ENCODE peak calls at places on chromosomes 11 and 22, in seven cellular contexts. One of them, this sample, is unnamed.

GRCh38 chr22:38239101-38239761 is 33.6 kb downstream of the TMEM184B start:
- DNase-seq in fibroblast of lung: peak; percentile 95
- DNase-seq in HCT116: no peak
- DNase-seq in hepatocyte: peak; percentile 71
- DNase-seq in PC-3: peak; percentile 93
- DNase-seq in astrocyte: peak; percentile 94
- DNase-seq in H1: no peak
- DNase-seq in this sample: no peak

GRCh38 chr22:39601180-39601535 is 30.6 kb downstream of the CACNA1I start:
- DNase-seq in astrocyte: no peak
- DNase-seq in PC-3: no peak
- DNase-seq in fibroblast of lung: no peak
- DNase-seq in H1: no peak
- DNase-seq in HCT116: no peak
- DNase-seq in hepatocyte: no peak
- DNase-seq in this sample: no peak

GRCh38 chr11:117092951-117093590 is 5.2 kb downstream of the SIK3 start:
- DNase-seq in hepatocyte: no peak
- DNase-seq in PC-3: no peak
- DNase-seq in H1: no peak
- DNase-seq in fibroblast of lung: no peak
- DNase-seq in HCT116: no peak
- DNase-seq in astrocyte: no peak
- DNase-seq in this sample: no peak

GRCh38 chr11:58994171-58994570 is 54.9 kb downstream of the GLYATL1 start:
- DNase-seq in astrocyte: no peak
- DNase-seq in PC-3: no peak
- DNase-seq in HCT116: no peak
- DNase-seq in fibroblast of lung: no peak
- DNase-seq in H1: no peak
- DNase-seq in hepatocyte: no peak
- DNase-seq in this sample: no peak

GRCh38 chr11:129282634-129283033 is 90.5 kb upstream of the ARHGAP32 start:
- DNase-seq in HCT116: no peak
- DNase-seq in astrocyte: no peak
- DNase-seq in PC-3: no peak
- DNase-seq in fibroblast of lung: no peak
- DNase-seq in hepatocyte: no peak
- DNase-seq in H1: no peak
- DNase-seq in this sample: peak; percentile 28

GRCh38 chr11:41398175-41398574 is 61.3 kb downstream of the LRRC4C start:
- DNase-seq in hepatocyte: peak; percentile 22
- DNase-seq in HCT116: no peak
- DNase-seq in astrocyte: no peak
- DNase-seq in PC-3: peak; percentile 3
- DNase-seq in H1: no peak
- DNase-seq in fibroblast of lung: no peak
- DNase-seq in this sample: no peak

GRCh38 chr22:45524157-45524556 is 21.5 kb downstream of the FBLN1 start:
- DNase-seq in astrocyte: no peak
- DNase-seq in HCT116: no peak
- DNase-seq in hepatocyte: no peak
- DNase-seq in fibroblast of lung: no peak
- DNase-seq in H1: no peak
- DNase-seq in PC-3: no peak
- DNase-seq in this sample: no peak

GRCh38 chr11:113397212-113397611 is 9.6 kb downstream of the ANKK1 start:
- DNase-seq in hepatocyte: no peak
- DNase-seq in fibroblast of lung: no peak
- DNase-seq in HCT116: no peak
- DNase-seq in astrocyte: no peak
- DNase-seq in PC-3: no peak
- DNase-seq in H1: no peak
- DNase-seq in this sample: no peak

GRCh38 chr11:134024420-134025085 is 44.3 kb upstream of the JAM3 start:
- DNase-seq in fibroblast of lung: peak; percentile 73
- DNase-seq in hepatocyte: no peak
- DNase-seq in H1: no peak
- DNase-seq in PC-3: peak; percentile 83
- DNase-seq in astrocyte: peak; percentile 49
- DNase-seq in HCT116: no peak
- DNase-seq in this sample: no peak

GRCh38 chr22:20295262-20296064 is 24.4 kb downstream of the DGCR6L start:
- DNase-seq in H1: no peak
- DNase-seq in hepatocyte: no peak
- DNase-seq in PC-3: no peak
- DNase-seq in fibroblast of lung: no peak
- DNase-seq in HCT116: no peak
- DNase-seq in astrocyte: no peak
- DNase-seq in this sample: peak; percentile 25

GRCh38 chr11:44625759-44626523 is 60.5 kb downstream of the CD82 start:
- DNase-seq in astrocyte: no peak
- DNase-seq in fibroblast of lung: no peak
- DNase-seq in HCT116: no peak
- DNase-seq in hepatocyte: peak; percentile 4
- DNase-seq in H1: no peak
- DNase-seq in PC-3: no peak
- DNase-seq in this sample: no peak

GRCh38 chr22:20268350-20269012 is 363 bp upstream of the RTN4R start:
- DNase-seq in astrocyte: no peak
- DNase-seq in PC-3: peak; percentile 59
- DNase-seq in HCT116: peak; percentile 8
- DNase-seq in fibroblast of lung: peak; percentile 37
- DNase-seq in hepatocyte: peak; percentile 91
- DNase-seq in H1: peak; percentile 86
- DNase-seq in this sample: peak; percentile 80

GRCh38 chr11:30775123-30775522 is 189.0 kb upstream of the MPPED2 start:
- DNase-seq in fibroblast of lung: no peak
- DNase-seq in astrocyte: no peak
- DNase-seq in PC-3: no peak
- DNase-seq in hepatocyte: no peak
- DNase-seq in H1: no peak
- DNase-seq in HCT116: no peak
- DNase-seq in this sample: peak; percentile 51

GRCh38 chr11:1304376-1304775 is 5.1 kb downstream of the TOLLIP start:
- DNase-seq in astrocyte: no peak
- DNase-seq in HCT116: no peak
- DNase-seq in H1: peak; percentile 27
- DNase-seq in hepatocyte: peak; percentile 80
- DNase-seq in PC-3: no peak
- DNase-seq in fibroblast of lung: peak; percentile 10
- DNase-seq in this sample: no peak

GRCh38 chr11:110833033-110833484 is 120.8 kb upstream of the ARHGAP20 start:
- DNase-seq in fibroblast of lung: peak; percentile 89
- DNase-seq in PC-3: peak; percentile 43
- DNase-seq in H1: no peak
- DNase-seq in hepatocyte: no peak
- DNase-seq in astrocyte: peak; percentile 88
- DNase-seq in HCT116: no peak
- DNase-seq in this sample: no peak

GRCh38 chr11:111765320-111765983 is 737 bp downstream of the PPP2R1B start:
- DNase-seq in hepatocyte: no peak
- DNase-seq in fibroblast of lung: peak; percentile 4
- DNase-seq in PC-3: peak; percentile 35
- DNase-seq in HCT116: no peak
- DNase-seq in H1: no peak
- DNase-seq in astrocyte: no peak
- DNase-seq in this sample: peak; percentile 64

GRCh38 chr22:49377306-49377705 is 450.4 kb downstream of the BRD1 start:
- DNase-seq in PC-3: no peak
- DNase-seq in H1: no peak
- DNase-seq in astrocyte: no peak
- DNase-seq in HCT116: no peak
- DNase-seq in fibroblast of lung: no peak
- DNase-seq in hepatocyte: no peak
- DNase-seq in this sample: no peak

GRCh38 chr11:112163875-112164521 is at the start of gene IL18:
- DNase-seq in hepatocyte: peak; percentile 45
- DNase-seq in fibroblast of lung: peak; percentile 25
- DNase-seq in astrocyte: no peak
- DNase-seq in H1: peak; percentile 57
- DNase-seq in PC-3: peak; percentile 87
- DNase-seq in HCT116: peak; percentile 78
- DNase-seq in this sample: peak; percentile 69

GRCh38 chr11:60951611-60951908 is 416 bp downstream of the SLC15A3 start:
- DNase-seq in H1: no peak
- DNase-seq in fibroblast of lung: no peak
- DNase-seq in PC-3: no peak
- DNase-seq in HCT116: no peak
- DNase-seq in astrocyte: no peak
- DNase-seq in hepatocyte: no peak
- DNase-seq in this sample: peak; percentile 72

GRCh38 chr11:113376156-113376555 is 11.4 kb upstream of the ANKK1 start:
- DNase-seq in PC-3: no peak
- DNase-seq in H1: no peak
- DNase-seq in hepatocyte: no peak
- DNase-seq in fibroblast of lung: peak; percentile 20
- DNase-seq in HCT116: no peak
- DNase-seq in astrocyte: peak; percentile 10
- DNase-seq in this sample: no peak

GRCh38 chr11:68406318-68407313 is 53.9 kb upstream of the PPP6R3 start:
- DNase-seq in H1: no peak
- DNase-seq in hepatocyte: peak; percentile 42
- DNase-seq in PC-3: no peak
- DNase-seq in HCT116: no peak
- DNase-seq in astrocyte: no peak
- DNase-seq in fibroblast of lung: no peak
- DNase-seq in this sample: no peak

GRCh38 chr11:21659961-21660360 is 532.9 kb upstream of the ANO5 start:
- DNase-seq in fibroblast of lung: no peak
- DNase-seq in HCT116: no peak
- DNase-seq in H1: no peak
- DNase-seq in PC-3: no peak
- DNase-seq in hepatocyte: no peak
- DNase-seq in astrocyte: no peak
- DNase-seq in this sample: no peak

GRCh38 chr11:17014321-17014773 is at the start of gene PLEKHA7:
- DNase-seq in PC-3: peak; percentile 7
- DNase-seq in fibroblast of lung: no peak
- DNase-seq in hepatocyte: peak; percentile 75
- DNase-seq in astrocyte: no peak
- DNase-seq in H1: no peak
- DNase-seq in HCT116: no peak
- DNase-seq in this sample: peak; percentile 51

GRCh38 chr11:110165039-110165438 is 71.8 kb downstream of the ZC3H12C start:
- DNase-seq in astrocyte: no peak
- DNase-seq in PC-3: no peak
- DNase-seq in H1: no peak
- DNase-seq in fibroblast of lung: no peak
- DNase-seq in hepatocyte: no peak
- DNase-seq in HCT116: no peak
- DNase-seq in this sample: no peak

GRCh38 chr11:58654079-58654907 is 31.8 kb downstream of the CNTF start:
- DNase-seq in H1: peak; percentile 88
- DNase-seq in hepatocyte: peak; percentile 89
- DNase-seq in PC-3: peak; percentile 91
- DNase-seq in astrocyte: peak; percentile 46
- DNase-seq in HCT116: peak; percentile 68
- DNase-seq in fibroblast of lung: peak; percentile 69
- DNase-seq in this sample: peak; percentile 88

GRCh38 chr22:35539487-35539886 is 1.1 kb upstream of the RASD2 start:
- DNase-seq in HCT116: no peak
- DNase-seq in H1: no peak
- DNase-seq in hepatocyte: no peak
- DNase-seq in PC-3: no peak
- DNase-seq in fibroblast of lung: no peak
- DNase-seq in astrocyte: no peak
- DNase-seq in this sample: no peak
- TF ChIP-seq EZH2 in HCT116: no peak
- TF ChIP-seq EZH2 in H1: no peak
- TF ChIP-seq EZH2 in hepatocyte: no peak
- TF ChIP-seq EZH2 in PC-3: no peak
- TF ChIP-seq EZH2 in fibroblast of lung: no peak
- TF ChIP-seq EZH2 in astrocyte: no peak
- TF ChIP-seq EZH2 in this sample: no peak

GRCh38 chr11:76256448-76256847 is 50.1 kb upstream of the WNT11 start:
- DNase-seq in PC-3: no peak
- DNase-seq in H1: peak; percentile 67
- DNase-seq in fibroblast of lung: no peak
- DNase-seq in astrocyte: no peak
- DNase-seq in HCT116: no peak
- DNase-seq in hepatocyte: no peak
- DNase-seq in this sample: peak; percentile 68
- TF ChIP-seq CTCF in PC-3: no peak
- TF ChIP-seq CTCF in H1: peak; percentile 20
- TF ChIP-seq CTCF in fibroblast of lung: no peak
- TF ChIP-seq CTCF in astrocyte: no peak
- TF ChIP-seq CTCF in HCT116: no peak
- TF ChIP-seq CTCF in hepatocyte: no peak
- TF ChIP-seq CTCF in this sample: no peak

DNA sequence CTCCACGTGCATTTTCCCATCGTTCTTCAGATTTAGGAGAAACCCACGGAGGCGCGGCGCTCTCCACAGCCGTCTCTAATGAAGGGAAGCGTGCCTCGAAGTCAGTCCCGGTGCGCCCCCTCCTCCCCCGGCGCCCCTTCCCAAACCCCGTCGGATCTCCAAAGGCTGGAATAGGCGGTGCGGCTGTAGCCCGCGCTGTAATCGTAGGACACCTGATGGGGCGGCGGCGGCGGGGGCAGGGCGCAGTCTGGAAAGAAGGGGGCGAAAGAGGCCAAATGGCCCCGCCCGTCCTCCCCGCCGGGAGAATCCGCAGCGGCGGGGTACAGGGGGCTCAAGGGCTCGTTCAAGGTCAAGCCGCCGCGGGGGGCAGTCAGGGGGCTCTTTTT is 1.3 kb downstream of the FAM181B start:
- DNase-seq in HCT116: no peak
- DNase-seq in hepatocyte: peak; percentile 16
- DNase-seq in fibroblast of lung: no peak
- DNase-seq in H1: no peak
- DNase-seq in PC-3: no peak
- DNase-seq in astrocyte: no peak
- DNase-seq in this sample: peak; percentile 68
- TF ChIP-seq EZH2 in HCT116: no peak
- TF ChIP-seq EZH2 in hepatocyte: peak; percentile 79
- TF ChIP-seq EZH2 in fibroblast of lung: no peak
- TF ChIP-seq EZH2 in H1: no peak
- TF ChIP-seq EZH2 in PC-3: no peak
- TF ChIP-seq EZH2 in astrocyte: peak; percentile 81
- TF ChIP-seq EZH2 in this sample: peak; percentile 71

DNA sequence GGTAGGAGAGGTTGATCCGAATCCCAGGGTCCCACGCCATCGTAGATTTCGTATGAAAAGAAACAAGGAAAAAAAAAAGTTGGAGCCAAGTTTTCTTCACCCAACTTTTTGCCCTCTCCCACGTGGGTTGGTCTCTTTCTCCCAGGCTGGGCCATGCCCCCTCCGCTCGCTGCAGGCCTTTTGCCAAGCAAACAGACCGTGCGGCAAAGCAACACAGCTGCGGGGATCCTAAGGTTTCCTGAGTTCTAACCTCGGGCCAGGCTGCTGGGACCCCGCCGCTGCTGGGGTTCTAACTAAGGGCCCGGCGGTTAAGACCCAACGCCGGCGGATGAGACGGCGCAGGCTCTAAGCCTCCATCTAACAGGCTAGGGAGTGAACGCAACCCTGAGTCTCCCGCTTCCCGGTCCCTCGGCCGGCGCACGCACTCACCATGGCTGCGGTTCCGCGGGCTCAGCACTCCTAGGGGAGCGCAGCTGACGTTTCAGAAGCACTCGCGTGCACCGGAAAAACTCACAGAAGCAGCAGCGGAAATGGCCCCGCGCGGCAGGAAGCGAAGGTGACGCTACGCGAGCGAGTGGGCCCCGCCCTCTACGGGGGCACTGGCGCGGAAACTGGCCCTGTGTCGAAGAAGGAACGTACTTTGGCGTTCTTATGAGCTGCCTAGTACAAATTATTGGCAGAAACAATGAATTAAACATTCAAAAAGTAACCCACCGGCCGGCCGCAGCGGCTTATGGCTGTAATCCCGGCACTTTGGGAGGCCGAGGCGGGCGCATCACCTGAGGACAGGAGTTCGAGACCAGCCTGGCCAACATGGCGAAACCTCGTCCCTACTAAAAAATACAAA is at the start of gene SNU13:
- DNase-seq in PC-3: peak; percentile 86
- DNase-seq in H1: peak; percentile 85
- DNase-seq in hepatocyte: peak; percentile 95
- DNase-seq in astrocyte: peak; percentile 85
- DNase-seq in HCT116: peak; percentile 77
- DNase-seq in fibroblast of lung: peak; percentile 92
- DNase-seq in this sample: peak; percentile 95
- TF ChIP-seq CTCF in PC-3: no peak
- TF ChIP-seq CTCF in H1: no peak
- TF ChIP-seq CTCF in hepatocyte: no peak
- TF ChIP-seq CTCF in astrocyte: no peak
- TF ChIP-seq CTCF in HCT116: no peak
- TF ChIP-seq CTCF in fibroblast of lung: no peak
- TF ChIP-seq CTCF in this sample: no peak